ENCODE peak calls at places on chromosomes 4 and X, in four cellular contexts. S is psoas muscle, Q is transverse colon, W is A549. O is an unnamed sample.

GRCh38 chrX:109822861-109823260 is 89.8 kb upstream of the ACSL4 start:
- DNase-seq in Q (no peak), W (no peak), S (no peak), O (no peak)

GRCh38 chr4:108890491-108890890 is 127.6 kb upstream of the ETNPPL start:
- DNase-seq in W (no peak), S (no peak), Q (no peak), O (no peak)

GRCh38 chr4:152394786-152395185 is 141.1 kb downstream of the FBXW7 start:
- DNase-seq in Q (no peak), W (no peak), S (no peak), O (no peak)

GRCh38 chr4:123399638-123400358 is 3.2 kb downstream of the SPRY1 start:
- DNase-seq in W (no peak), Q (no peak), S (peak; percentile 37), O (no peak)

GRCh38 chrX:133587818-133588217 is 172.5 kb upstream of the GPC4 start:
- DNase-seq in Q (no peak), S (no peak), W (no peak), O (no peak)

GRCh38 chr4:136400829-136401228 is 1131.5 kb downstream of the PCDH18 start:
- DNase-seq in Q (no peak), W (no peak), S (no peak), O (no peak)

GRCh38 chrX:91279479-91279878 is 155.2 kb upstream of the PABPC5 start:
- DNase-seq in S (no peak), Q (no peak), W (no peak), O (no peak)

GRCh38 chrX:10676239-10676971 is 56.0 kb upstream of the MID1 start:
- DNase-seq in W (no peak), Q (no peak), S (no peak), O (no peak)

GRCh38 chrX:45760187-45760742 is 559.6 kb upstream of the DIPK2B start:
- DNase-seq in W (no peak), Q (no peak), S (no peak), O (no peak)

GRCh38 chrX:45758319-45758718 is 557.6 kb upstream of the DIPK2B start:
- DNase-seq in W (no peak), S (no peak), Q (peak; percentile 17), O (peak; percentile 67)

GRCh38 chrX:45757272-45757671 is 556.6 kb upstream of the DIPK2B start:
- DNase-seq in Q (no peak), S (no peak), W (no peak), O (no peak)

GRCh38 chrX:45756562-45756961 is 555.9 kb upstream of the DIPK2B start:
- DNase-seq in Q (no peak), W (no peak), S (no peak), O (no peak)

GRCh38 chrX:45758738-45759397 is 558.2 kb upstream of the DIPK2B start:
- DNase-seq in W (no peak), S (no peak), Q (no peak), O (no peak)
- H3K27ac ChIP-seq in W (peak overlapping the region; percentile 5), S (no peak overlapping the region), Q (peak overlapping the region; percentile 52), O (peak overlapping the region; percentile 2)

DNA sequence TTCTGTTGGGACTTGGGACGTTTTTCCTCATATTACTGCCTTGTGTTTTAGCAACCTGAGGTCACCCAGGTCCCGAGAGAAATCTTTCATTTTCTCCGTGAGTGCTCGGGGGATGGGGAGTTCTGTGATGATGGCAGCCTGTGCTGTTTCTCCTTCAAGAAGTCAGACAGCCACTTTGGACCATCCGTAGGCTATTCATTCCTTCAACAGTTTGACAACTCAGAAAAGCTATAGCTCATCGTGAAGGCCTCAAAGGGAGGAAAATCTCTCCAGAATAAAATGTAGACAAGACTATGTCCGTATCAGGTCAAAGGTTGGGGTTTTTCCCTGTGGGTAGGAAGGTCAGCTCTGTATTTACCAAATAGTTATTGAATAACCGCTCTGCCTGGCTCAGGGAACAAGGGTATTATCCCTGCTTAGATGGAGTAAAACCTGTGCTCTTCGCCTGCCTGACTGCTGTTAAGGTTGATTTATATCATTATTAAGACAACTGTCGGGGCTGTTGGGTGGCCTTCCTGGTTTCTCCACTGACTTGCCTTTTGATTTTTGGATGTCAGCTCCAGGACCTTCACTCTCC is 36.6 kb downstream of the FAM114A1 start:
- DNase-seq in Q (peak; percentile 14), W (no peak), S (no peak), O (no peak)
- H3K4me3 ChIP-seq in Q (no peak overlapping the region), W (no peak overlapping the region), S (no peak overlapping the region), O (no peak overlapping the region)

GRCh38 chr4:139665690-139666529 is at the start of gene MGST2:
- DNase-seq in Q (peak; percentile 91), S (peak; percentile 71), W (peak; percentile 62), O (no peak)

GRCh38 chr4:139665079-139665689 is 435 bp upstream of the MGST2 start:
- DNase-seq in Q (no peak), S (no peak), W (no peak), O (no peak)

GRCh38 chr4:139668036-139668435 is 2.4 kb downstream of the MGST2 start:
- DNase-seq in W (no peak), S (no peak), Q (no peak), O (no peak)

GRCh38 chr4:139668658-139669201 is 3.1 kb downstream of the MGST2 start:
- DNase-seq in S (no peak), Q (no peak), W (no peak), O (no peak)

DNA sequence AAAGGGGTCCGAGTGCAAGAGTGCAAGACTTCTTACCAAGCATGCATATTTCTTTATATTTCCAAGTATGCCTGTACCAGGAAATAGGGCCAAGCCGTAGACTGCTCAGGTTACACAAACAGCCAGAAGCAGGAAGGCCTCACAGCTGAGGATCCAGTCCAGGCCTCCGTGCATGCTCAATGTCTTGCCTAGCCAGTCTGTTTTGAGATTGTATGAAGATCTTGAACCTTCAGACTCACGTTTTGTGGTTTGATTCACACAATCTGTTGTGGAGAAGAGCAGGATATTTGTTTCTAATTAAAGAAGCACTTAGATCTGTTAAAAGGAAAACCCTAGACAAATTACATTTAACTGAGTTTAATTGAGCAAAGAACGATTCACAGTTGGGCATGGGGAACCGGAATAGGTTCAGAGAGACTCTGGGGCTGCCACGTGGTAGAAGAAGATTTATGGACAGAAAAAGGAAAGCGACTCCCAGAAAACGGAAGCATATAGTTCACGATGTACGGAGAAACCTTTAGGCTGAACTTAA is 1.2 kb downstream of the MGST2 start:
- DNase-seq in W (no peak), S (no peak), Q (peak; percentile 70), O (no peak)
- H3K4me1 ChIP-seq in W (peaks cover 12% of the 10 kb centered on the region), S (peaks cover 26% of the 10 kb centered on the region), Q (peaks cover 7% of the 10 kb centered on the region), O (peaks cover 9% of the 10 kb centered on the region)

GRCh38 chr4:74548561-74548960 is 103.6 kb downstream of the AREG start:
- DNase-seq in S (no peak), Q (no peak), W (no peak), O (no peak)
- H3K27ac ChIP-seq in S (no peak overlapping the region), Q (no peak overlapping the region), W (no peak overlapping the region), O (no peak overlapping the region)

DNA sequence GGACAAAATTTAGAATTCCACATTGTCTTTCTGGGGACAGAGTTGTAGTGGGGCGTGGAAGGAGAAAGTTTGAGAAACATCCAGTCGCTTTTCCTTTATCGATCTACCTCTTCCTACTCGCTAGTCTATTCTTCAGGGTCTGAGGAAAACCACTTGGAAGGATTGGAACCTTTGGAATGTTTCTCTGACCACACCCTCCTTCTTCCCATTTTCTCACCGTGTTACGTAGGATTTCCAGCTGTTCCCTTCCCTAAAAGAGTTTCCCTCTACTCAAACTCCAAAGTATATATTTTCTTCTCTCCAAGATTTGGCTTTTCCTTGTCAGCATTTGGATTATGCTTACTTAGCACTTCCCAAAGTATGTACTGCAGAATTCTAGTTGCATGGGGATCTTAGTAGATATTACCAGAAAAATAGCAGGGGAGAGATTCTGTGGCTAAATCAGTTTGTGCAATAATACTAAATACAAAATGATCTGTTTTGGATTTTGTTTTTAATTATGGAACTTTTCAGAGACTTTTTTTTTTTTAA is 4.9 kb downstream of the ENPEP start:
- DNase-seq in S (no peak), Q (no peak), W (no peak), O (no peak)
- H3K4me3 ChIP-seq in S (no peak overlapping the region), Q (no peak overlapping the region), W (no peak overlapping the region), O (no peak overlapping the region)

DNA sequence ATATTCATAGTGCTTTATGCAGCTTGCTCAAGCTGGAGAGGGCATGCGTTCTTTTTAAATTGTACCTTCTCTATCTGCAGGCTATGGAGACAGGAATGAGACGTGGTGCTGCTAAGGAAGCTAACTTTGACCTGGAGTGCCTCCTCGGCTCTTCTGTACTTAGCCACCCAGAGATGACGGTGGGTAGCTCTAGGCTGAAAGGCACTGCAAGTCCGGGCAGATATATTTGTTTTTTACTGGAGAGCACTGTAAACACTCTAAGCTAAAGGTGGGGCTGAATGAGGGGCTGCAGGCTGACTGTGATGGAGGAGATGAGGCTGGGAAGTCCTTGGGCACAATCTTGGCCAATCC is 12.1 kb downstream of the ELF4 start:
- DNase-seq in Q (no peak), S (no peak), W (no peak), O (no peak)
- H3K4me1 ChIP-seq in Q (peaks cover 6% of the 10 kb centered on the region), S (no peaks in the 10 kb centered on the region), W (peaks cover 14% of the 10 kb centered on the region), O (peaks cover 60% of the 10 kb centered on the region)

GRCh38 chrX:118502121-118502794 is 6.6 kb downstream of the DOCK11 start:
- DNase-seq in Q (no peak), W (no peak), S (no peak), O (no peak)
- H3K27ac ChIP-seq in Q (no peak overlapping the region), W (no peak overlapping the region), S (no peak overlapping the region), O (peak overlapping the region; percentile 57)

GRCh38 chr4:75724066-75724866 is at the start of gene USO1:
- DNase-seq in W (peak; percentile 62), Q (peak; percentile 100), S (peak; percentile 98), O (peak; percentile 99)

GRCh38 chr4:75724867-75725724 is 719 bp downstream of the USO1 start:
- DNase-seq in Q (peak; percentile 80), W (peak; percentile 45), S (peak; percentile 80), O (no peak)

GRCh38 chr4:75723802-75724065 is 643 bp upstream of the USO1 start:
- DNase-seq in Q (no peak), S (no peak), W (no peak), O (no peak)

GRCh38 chr4:75727073-75727472 is 2.7 kb downstream of the USO1 start:
- DNase-seq in Q (no peak), S (no peak), W (no peak), O (no peak)

GRCh38 chr4:75726577-75726976 is 2.2 kb downstream of the USO1 start:
- DNase-seq in W (no peak), S (no peak), Q (no peak), O (no peak)
- H3K4me3 ChIP-seq in W (peak overlapping the region; percentile 68), S (peak overlapping the region; percentile 92), Q (no peak overlapping the region), O (peak overlapping the region; percentile 36)

O was measured in CD8-positive, alpha-beta memory T cell.